ENCODE peak calls at places on chromosomes 1 and 21, in five cellular contexts. One of them, this sample, is unnamed.

GRCh38 chr1:70717656-70718055 is 306.6 kb downstream of the CTH start:
- DNase-seq in GM12878: no peak
- DNase-seq in HepG2: no peak
- DNase-seq in H1: no peak
- DNase-seq in K562: no peak
- DNase-seq in this sample: no peak

GRCh38 chr1:203539831-203540546 is 46.0 kb downstream of the OPTC start:
- DNase-seq in HepG2: no peak
- DNase-seq in K562: no peak
- DNase-seq in GM12878: no peak
- DNase-seq in H1: no peak
- DNase-seq in this sample: no peak

GRCh38 chr1:55717111-55717510 is 501.9 kb upstream of the USP24 start:
- DNase-seq in H1: no peak
- DNase-seq in GM12878: no peak
- DNase-seq in K562: no peak
- DNase-seq in HepG2: no peak
- DNase-seq in this sample: no peak

GRCh38 chr1:206835186-206835585 is 30.2 kb upstream of the IL20 start:
- DNase-seq in H1: no peak
- DNase-seq in HepG2: no peak
- DNase-seq in GM12878: no peak
- DNase-seq in K562: no peak
- DNase-seq in this sample: no peak

GRCh38 chr1:115251856-115252255 is 86.2 kb downstream of the NGF start:
- DNase-seq in H1: no peak
- DNase-seq in K562: no peak
- DNase-seq in HepG2: no peak
- DNase-seq in GM12878: no peak
- DNase-seq in this sample: no peak

GRCh38 chr1:234704106-234704887 is 94.3 kb upstream of the IRF2BP2 start:
- DNase-seq in K562: no peak
- DNase-seq in H1: no peak
- DNase-seq in GM12878: no peak
- DNase-seq in HepG2: no peak
- DNase-seq in this sample: no peak

GRCh38 chr1:202286622-202287097 is 55.1 kb downstream of the UBE2T start:
- DNase-seq in GM12878: no peak
- DNase-seq in H1: no peak
- DNase-seq in HepG2: peak; percentile 59
- DNase-seq in K562: no peak
- DNase-seq in this sample: no peak

GRCh38 chr1:213759359-213760181 is 228.2 kb upstream of the PROX1 start:
- DNase-seq in K562: no peak
- DNase-seq in HepG2: peak; percentile 92
- DNase-seq in H1: no peak
- DNase-seq in GM12878: no peak
- DNase-seq in this sample: no peak

GRCh38 chr1:77605246-77606026 is 77.0 kb downstream of the ZZZ3 start:
- DNase-seq in H1: no peak
- DNase-seq in K562: no peak
- DNase-seq in HepG2: no peak
- DNase-seq in GM12878: no peak
- DNase-seq in this sample: no peak

GRCh38 chr21:45651921-45652320 is 8.4 kb downstream of the PCBP3 start:
- DNase-seq in GM12878: no peak
- DNase-seq in K562: no peak
- DNase-seq in H1: no peak
- DNase-seq in HepG2: no peak
- DNase-seq in this sample: no peak

GRCh38 chr1:40840526-40841323 is 21.4 kb downstream of the CITED4 start:
- DNase-seq in GM12878: no peak
- DNase-seq in H1: no peak
- DNase-seq in K562: peak; percentile 86
- DNase-seq in HepG2: no peak
- DNase-seq in this sample: no peak

GRCh38 chr21:9774347-9774746 is 747.0 kb upstream of the TPTE start:
- DNase-seq in GM12878: no peak
- DNase-seq in K562: no peak
- DNase-seq in H1: no peak
- DNase-seq in HepG2: no peak
- DNase-seq in this sample: no peak

GRCh38 chr1:226444901-226445300 is 37.0 kb upstream of the PARP1 start:
- DNase-seq in GM12878: peak; percentile 83
- DNase-seq in K562: no peak
- DNase-seq in HepG2: no peak
- DNase-seq in H1: no peak
- DNase-seq in this sample: no peak

GRCh38 chr1:25902462-25902861 is 3.8 kb downstream of the STMN1 start:
- DNase-seq in GM12878: no peak
- DNase-seq in HepG2: no peak
- DNase-seq in K562: no peak
- DNase-seq in H1: no peak
- DNase-seq in this sample: no peak

GRCh38 chr1:109248444-109248796 is 919 bp upstream of the CELSR2 start:
- DNase-seq in H1: no peak
- DNase-seq in K562: no peak
- DNase-seq in HepG2: no peak
- DNase-seq in GM12878: no peak
- DNase-seq in this sample: no peak

GRCh38 chr1:4089421-4090175 is 189.5 kb upstream of the C1orf174 start:
- DNase-seq in H1: no peak
- DNase-seq in K562: no peak
- DNase-seq in GM12878: no peak
- DNase-seq in HepG2: no peak
- DNase-seq in this sample: no peak

GRCh38 chr1:41751804-41752513 is 166.8 kb downstream of the HIVEP3 start:
- DNase-seq in K562: no peak
- DNase-seq in HepG2: no peak
- DNase-seq in GM12878: peak; percentile 86
- DNase-seq in H1: no peak
- DNase-seq in this sample: no peak

GRCh38 chr1:72845342-72845741 is 563.0 kb upstream of the NEGR1 start:
- DNase-seq in HepG2: peak; percentile 0
- DNase-seq in GM12878: no peak
- DNase-seq in K562: no peak
- DNase-seq in H1: no peak
- DNase-seq in this sample: no peak

GRCh38 chr1:86938450-86938849 is 24.0 kb downstream of the HS2ST1 start:
- DNase-seq in H1: no peak
- DNase-seq in K562: no peak
- DNase-seq in GM12878: no peak
- DNase-seq in HepG2: no peak
- DNase-seq in this sample: no peak

GRCh38 chr21:29638761-29639327 is 301.0 kb downstream of the GRIK1 start:
- DNase-seq in HepG2: no peak
- DNase-seq in H1: no peak
- DNase-seq in GM12878: no peak
- DNase-seq in K562: no peak
- DNase-seq in this sample: no peak

GRCh38 chr1:211788626-211789025 is 41.9 kb downstream of the LPGAT1 start:
- DNase-seq in H1: no peak
- DNase-seq in K562: no peak
- DNase-seq in GM12878: no peak
- DNase-seq in HepG2: no peak
- DNase-seq in this sample: no peak

GRCh38 chr1:207873055-207873890 is 37.7 kb downstream of the CD34 start:
- DNase-seq in HepG2: no peak
- DNase-seq in GM12878: no peak
- DNase-seq in H1: no peak
- DNase-seq in K562: no peak
- DNase-seq in this sample: no peak

GRCh38 chr1:64356636-64357256 is 113.2 kb upstream of the CACHD1 start:
- DNase-seq in K562: no peak
- DNase-seq in H1: no peak
- DNase-seq in HepG2: no peak
- DNase-seq in GM12878: no peak
- DNase-seq in this sample: no peak

GRCh38 chr21:28675265-28676041 is 317.2 kb downstream of the LTN1 start:
- DNase-seq in K562: no peak
- DNase-seq in GM12878: no peak
- DNase-seq in HepG2: no peak
- DNase-seq in H1: no peak
- DNase-seq in this sample: no peak

GRCh38 chr1:192477630-192478029 is 97.9 kb upstream of the RGS1 start:
- DNase-seq in GM12878: peak; percentile 17
- DNase-seq in H1: no peak
- DNase-seq in K562: no peak
- DNase-seq in HepG2: peak; percentile 16
- DNase-seq in this sample: no peak

GRCh38 chr1:96281491-96281890 is 440.1 kb upstream of the PTBP2 start:
- DNase-seq in K562: no peak
- DNase-seq in GM12878: no peak
- DNase-seq in HepG2: no peak
- DNase-seq in H1: no peak
- DNase-seq in this sample: no peak

GRCh38 chr21:29658934-29659203 is 280.9 kb downstream of the GRIK1 start:
- DNase-seq in GM12878: no peak
- DNase-seq in K562: no peak
- DNase-seq in H1: no peak
- DNase-seq in HepG2: no peak
- DNase-seq in this sample: no peak

GRCh38 chr1:90955769-90956168 is 66.1 kb downstream of the ZNF644 start:
- DNase-seq in GM12878: no peak
- DNase-seq in H1: no peak
- DNase-seq in K562: no peak
- DNase-seq in HepG2: no peak
- DNase-seq in this sample: no peak
- H4K20me1 ChIP-seq in GM12878: no peaks in the 10 kb centered on the region
- H4K20me1 ChIP-seq in H1: peaks cover 8% of the 10 kb centered on the region
- H4K20me1 ChIP-seq in K562: no peaks in the 10 kb centered on the region
- H4K20me1 ChIP-seq in HepG2: peaks cover 39% of the 10 kb centered on the region
- H4K20me1 ChIP-seq in this sample: peaks cover 10% of the 10 kb centered on the region

GRCh38 chr1:39250460-39251240 is 46.2 kb downstream of the MACF1 start:
- DNase-seq in K562: no peak
- DNase-seq in H1: no peak
- DNase-seq in HepG2: no peak
- DNase-seq in GM12878: no peak
- DNase-seq in this sample: no peak
- TF ChIP-seq ZNF274 in K562: no peak
- TF ChIP-seq ZNF274 in H1: no peak
- TF ChIP-seq ZNF274 in HepG2: no peak
- TF ChIP-seq ZNF274 in GM12878: no peak
- TF ChIP-seq ZNF274 in this sample: no peak

GRCh38 chr1:205739348-205740160 is 10.4 kb downstream of the NUCKS1 start:
- DNase-seq in GM12878: no peak
- DNase-seq in HepG2: peak; percentile 25
- DNase-seq in K562: no peak
- DNase-seq in H1: no peak
- DNase-seq in this sample: no peak
- H4K20me1 ChIP-seq in GM12878: no peaks in the 10 kb centered on the region
- H4K20me1 ChIP-seq in HepG2: peaks cover 4% of the 10 kb centered on the region
- H4K20me1 ChIP-seq in K562: no peaks in the 10 kb centered on the region
- H4K20me1 ChIP-seq in H1: peaks cover 26% of the 10 kb centered on the region
- H4K20me1 ChIP-seq in this sample: peaks cover 10% of the 10 kb centered on the region

GRCh38 chr21:25911730-25912401 is 177.1 kb downstream of the GABPA start:
- DNase-seq in K562: no peak
- DNase-seq in H1: no peak
- DNase-seq in HepG2: no peak
- DNase-seq in GM12878: no peak
- DNase-seq in this sample: no peak
- TF ChIP-seq ZNF274 in K562: no peak
- TF ChIP-seq ZNF274 in H1: no peak
- TF ChIP-seq ZNF274 in HepG2: no peak
- TF ChIP-seq ZNF274 in GM12878: no peak
- TF ChIP-seq ZNF274 in this sample: no peak

GRCh38 chr1:21307210-21307609 is 16.9 kb upstream of the ECE1 start:
- DNase-seq in HepG2: no peak
- DNase-seq in K562: no peak
- DNase-seq in GM12878: no peak
- DNase-seq in H1: no peak
- DNase-seq in this sample: no peak
- H4K20me1 ChIP-seq in HepG2: no peaks in the 10 kb centered on the region
- H4K20me1 ChIP-seq in K562: peaks cover 37% of the 10 kb centered on the region
- H4K20me1 ChIP-seq in GM12878: peaks cover 4% of the 10 kb centered on the region
- H4K20me1 ChIP-seq in H1: no peaks in the 10 kb centered on the region
- H4K20me1 ChIP-seq in this sample: no peaks in the 10 kb centered on the region

GRCh38 chr21:32413697-32414578 is 1.4 kb downstream of the EVA1C start:
- DNase-seq in GM12878: no peak
- DNase-seq in HepG2: no peak
- DNase-seq in H1: no peak
- DNase-seq in K562: no peak
- DNase-seq in this sample: no peak
- TF ChIP-seq ZNF274 in GM12878: no peak
- TF ChIP-seq ZNF274 in HepG2: no peak
- TF ChIP-seq ZNF274 in H1: no peak
- TF ChIP-seq ZNF274 in K562: no peak
- TF ChIP-seq ZNF274 in this sample: no peak

GRCh38 chr1:116914667-116915066 is 5.0 kb downstream of the PTGFRN start:
- DNase-seq in H1: no peak
- DNase-seq in HepG2: no peak
- DNase-seq in K562: no peak
- DNase-seq in GM12878: no peak
- DNase-seq in this sample: no peak
- H4K20me1 ChIP-seq in H1: peaks cover 9% of the 10 kb centered on the region
- H4K20me1 ChIP-seq in HepG2: no peaks in the 10 kb centered on the region
- H4K20me1 ChIP-seq in K562: no peaks in the 10 kb centered on the region
- H4K20me1 ChIP-seq in GM12878: no peaks in the 10 kb centered on the region
- H4K20me1 ChIP-seq in this sample: no peaks in the 10 kb centered on the region

DNA sequence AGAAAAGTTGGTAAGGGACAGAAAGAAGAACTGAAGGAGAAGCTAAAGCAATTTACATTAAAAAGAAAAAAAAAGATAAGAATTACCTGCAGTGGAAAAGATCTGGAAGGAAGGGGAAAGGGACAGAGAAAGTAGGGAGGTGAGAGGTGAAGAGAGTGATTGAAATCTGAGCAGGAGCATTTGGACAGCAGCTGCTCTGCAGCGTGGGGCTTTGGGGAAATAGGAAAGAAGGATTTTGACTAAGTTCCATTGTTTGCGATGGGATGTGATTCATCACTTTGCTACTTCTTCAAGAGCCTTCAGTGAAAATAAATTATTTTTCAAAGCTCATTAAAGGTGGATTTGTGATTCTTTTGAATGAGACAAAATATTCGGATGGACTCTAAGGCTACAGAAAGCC is 26.1 kb upstream of the NMNAT2 start:
- DNase-seq in HepG2: no peak
- DNase-seq in GM12878: no peak
- DNase-seq in K562: no peak
- DNase-seq in H1: no peak
- DNase-seq in this sample: no peak
- TF ChIP-seq ZNF274 in HepG2: no peak
- TF ChIP-seq ZNF274 in GM12878: no peak
- TF ChIP-seq ZNF274 in K562: no peak
- TF ChIP-seq ZNF274 in H1: no peak
- TF ChIP-seq ZNF274 in this sample: no peak

This sample was measured in HCT116.